ENCODE peak calls at places on chromosomes 11 and 22, in seven cellular contexts. One of them, this sample, is unnamed.

GRCh38 chr22:42313204-42313603 is 42.8 kb upstream of the TCF20 start:
- DNase-seq in PC-9: no peak
- DNase-seq in body of pancreas: no peak
- DNase-seq in cardiac fibroblast: no peak
- DNase-seq in AG10803: no peak
- DNase-seq in pancreas: no peak
- DNase-seq in CD8-positive, alpha-beta T cell: peak
- DNase-seq in this sample: no peak

GRCh38 chr22:32752868-32753520 is 48.5 kb upstream of the TIMP3 start:
- DNase-seq in cardiac fibroblast: peak
- DNase-seq in AG10803: no peak
- DNase-seq in body of pancreas: no peak
- DNase-seq in CD8-positive, alpha-beta T cell: no peak
- DNase-seq in PC-9: no peak
- DNase-seq in pancreas: no peak
- DNase-seq in this sample: no peak

GRCh38 chr11:95121687-95122086 is 32.0 kb downstream of the ENDOD1 start:
- DNase-seq in pancreas: no peak
- DNase-seq in PC-9: no peak
- DNase-seq in cardiac fibroblast: no peak
- DNase-seq in CD8-positive, alpha-beta T cell: no peak
- DNase-seq in body of pancreas: no peak
- DNase-seq in AG10803: no peak
- DNase-seq in this sample: no peak

GRCh38 chr11:9120659-9121350 is 29.4 kb upstream of the SCUBE2 start:
- DNase-seq in CD8-positive, alpha-beta T cell: no peak
- DNase-seq in AG10803: no peak
- DNase-seq in PC-9: no peak
- DNase-seq in pancreas: no peak
- DNase-seq in cardiac fibroblast: no peak
- DNase-seq in body of pancreas: no peak
- DNase-seq in this sample: no peak

GRCh38 chr11:130710022-130710421 is 206.3 kb downstream of the SNX19 start:
- DNase-seq in pancreas: no peak
- DNase-seq in body of pancreas: no peak
- DNase-seq in AG10803: no peak
- DNase-seq in cardiac fibroblast: no peak
- DNase-seq in PC-9: no peak
- DNase-seq in CD8-positive, alpha-beta T cell: no peak
- DNase-seq in this sample: no peak

GRCh38 chr22:43186272-43187170 is at the start of gene TTLL12:
- DNase-seq in pancreas: peak
- DNase-seq in PC-9: no peak
- DNase-seq in CD8-positive, alpha-beta T cell: peak
- DNase-seq in AG10803: peak
- DNase-seq in body of pancreas: peak
- DNase-seq in cardiac fibroblast: peak
- DNase-seq in this sample: peak

GRCh38 chr11:73404048-73404447 is 27.8 kb downstream of the RELT start:
- DNase-seq in CD8-positive, alpha-beta T cell: no peak
- DNase-seq in cardiac fibroblast: peak
- DNase-seq in AG10803: peak
- DNase-seq in PC-9: no peak
- DNase-seq in pancreas: no peak
- DNase-seq in body of pancreas: no peak
- DNase-seq in this sample: peak

GRCh38 chr22:24474221-24474620 is 20.9 kb upstream of the UPB1 start:
- DNase-seq in AG10803: peak
- DNase-seq in PC-9: peak
- DNase-seq in cardiac fibroblast: peak
- DNase-seq in CD8-positive, alpha-beta T cell: no peak
- DNase-seq in body of pancreas: no peak
- DNase-seq in pancreas: no peak
- DNase-seq in this sample: peak

GRCh38 chr11:78418584-78419211 is 1.1 kb upstream of the GAB2 start:
- DNase-seq in CD8-positive, alpha-beta T cell: no peak
- DNase-seq in pancreas: no peak
- DNase-seq in PC-9: peak
- DNase-seq in cardiac fibroblast: no peak
- DNase-seq in AG10803: no peak
- DNase-seq in body of pancreas: no peak
- DNase-seq in this sample: peak

GRCh38 chr11:92267968-92268367 is 43.4 kb downstream of the FAT3 start:
- DNase-seq in AG10803: no peak
- DNase-seq in PC-9: peak
- DNase-seq in CD8-positive, alpha-beta T cell: no peak
- DNase-seq in pancreas: no peak
- DNase-seq in cardiac fibroblast: no peak
- DNase-seq in body of pancreas: no peak
- DNase-seq in this sample: no peak

GRCh38 chr11:117933930-117934329 is 4.7 kb upstream of the TMPRSS13 start:
- DNase-seq in AG10803: no peak
- DNase-seq in cardiac fibroblast: no peak
- DNase-seq in body of pancreas: no peak
- DNase-seq in CD8-positive, alpha-beta T cell: no peak
- DNase-seq in pancreas: no peak
- DNase-seq in PC-9: no peak
- DNase-seq in this sample: no peak

GRCh38 chr22:41197046-41197807 is 7.9 kb upstream of the L3MBTL2 start:
- DNase-seq in PC-9: peak
- DNase-seq in body of pancreas: peak
- DNase-seq in CD8-positive, alpha-beta T cell: peak
- DNase-seq in cardiac fibroblast: peak
- DNase-seq in pancreas: peak
- DNase-seq in AG10803: peak
- DNase-seq in this sample: peak

GRCh38 chr11:47533690-47534135 is 19.2 kb downstream of the CELF1 start:
- DNase-seq in body of pancreas: no peak
- DNase-seq in cardiac fibroblast: peak
- DNase-seq in PC-9: no peak
- DNase-seq in AG10803: peak
- DNase-seq in pancreas: no peak
- DNase-seq in CD8-positive, alpha-beta T cell: no peak
- DNase-seq in this sample: no peak

GRCh38 chr11:70739811-70740474 is 341.6 kb downstream of the CTTN start:
- DNase-seq in PC-9: no peak
- DNase-seq in CD8-positive, alpha-beta T cell: no peak
- DNase-seq in cardiac fibroblast: no peak
- DNase-seq in pancreas: no peak
- DNase-seq in body of pancreas: no peak
- DNase-seq in AG10803: no peak
- DNase-seq in this sample: no peak

GRCh38 chr22:46122511-46122971 is 27.8 kb upstream of the PPARA start:
- DNase-seq in pancreas: peak
- DNase-seq in CD8-positive, alpha-beta T cell: peak
- DNase-seq in body of pancreas: peak
- DNase-seq in PC-9: no peak
- DNase-seq in AG10803: peak
- DNase-seq in cardiac fibroblast: peak
- DNase-seq in this sample: peak

GRCh38 chr11:24704716-24705115 is 207.9 kb downstream of the LUZP2 start:
- DNase-seq in AG10803: no peak
- DNase-seq in body of pancreas: no peak
- DNase-seq in CD8-positive, alpha-beta T cell: no peak
- DNase-seq in cardiac fibroblast: no peak
- DNase-seq in pancreas: no peak
- DNase-seq in PC-9: no peak
- DNase-seq in this sample: no peak

GRCh38 chr11:79860336-79860735 is 419.5 kb upstream of the TENM4 start:
- DNase-seq in pancreas: no peak
- DNase-seq in PC-9: no peak
- DNase-seq in AG10803: no peak
- DNase-seq in CD8-positive, alpha-beta T cell: no peak
- DNase-seq in body of pancreas: no peak
- DNase-seq in cardiac fibroblast: no peak
- DNase-seq in this sample: no peak

GRCh38 chr11:47359586-47359985 is 7.1 kb upstream of the MYBPC3 start:
- DNase-seq in CD8-positive, alpha-beta T cell: no peak
- DNase-seq in pancreas: no peak
- DNase-seq in PC-9: no peak
- DNase-seq in AG10803: no peak
- DNase-seq in cardiac fibroblast: no peak
- DNase-seq in body of pancreas: no peak
- DNase-seq in this sample: no peak

GRCh38 chr22:48554893-48555552 is 1272.7 kb downstream of the BRD1 start:
- DNase-seq in pancreas: peak
- DNase-seq in body of pancreas: no peak
- DNase-seq in PC-9: no peak
- DNase-seq in cardiac fibroblast: no peak
- DNase-seq in AG10803: no peak
- DNase-seq in CD8-positive, alpha-beta T cell: no peak
- DNase-seq in this sample: no peak

GRCh38 chr11:77111277-77111676 is 8.6 kb downstream of the OMP start:
- DNase-seq in cardiac fibroblast: no peak
- DNase-seq in AG10803: no peak
- DNase-seq in pancreas: no peak
- DNase-seq in CD8-positive, alpha-beta T cell: no peak
- DNase-seq in body of pancreas: no peak
- DNase-seq in PC-9: no peak
- DNase-seq in this sample: no peak

GRCh38 chr22:44621401-44622146 is 80.4 kb upstream of the PRR5 start:
- DNase-seq in pancreas: no peak
- DNase-seq in body of pancreas: no peak
- DNase-seq in PC-9: no peak
- DNase-seq in CD8-positive, alpha-beta T cell: no peak
- DNase-seq in AG10803: no peak
- DNase-seq in cardiac fibroblast: no peak
- DNase-seq in this sample: no peak

GRCh38 chr11:96185220-96185768 is 157.7 kb downstream of the MAML2 start:
- DNase-seq in AG10803: no peak
- DNase-seq in CD8-positive, alpha-beta T cell: no peak
- DNase-seq in cardiac fibroblast: no peak
- DNase-seq in pancreas: no peak
- DNase-seq in PC-9: no peak
- DNase-seq in body of pancreas: no peak
- DNase-seq in this sample: no peak

GRCh38 chr11:124934862-124935547 is 842 bp downstream of the HEPACAM start:
- DNase-seq in cardiac fibroblast: peak
- DNase-seq in body of pancreas: no peak
- DNase-seq in pancreas: no peak
- DNase-seq in PC-9: no peak
- DNase-seq in AG10803: peak
- DNase-seq in CD8-positive, alpha-beta T cell: no peak
- DNase-seq in this sample: peak

GRCh38 chr11:106327134-106327533 is 249.7 kb downstream of the AASDHPPT start:
- DNase-seq in pancreas: no peak
- DNase-seq in PC-9: no peak
- DNase-seq in CD8-positive, alpha-beta T cell: no peak
- DNase-seq in cardiac fibroblast: no peak
- DNase-seq in body of pancreas: no peak
- DNase-seq in AG10803: no peak
- DNase-seq in this sample: no peak

GRCh38 chr11:66856496-66857233 is at the start of gene LRFN4:
- DNase-seq in body of pancreas: no peak
- DNase-seq in cardiac fibroblast: no peak
- DNase-seq in AG10803: no peak
- DNase-seq in PC-9: no peak
- DNase-seq in pancreas: no peak
- DNase-seq in CD8-positive, alpha-beta T cell: peak
- DNase-seq in this sample: peak

GRCh38 chr11:2205214-2205770 is 33.7 kb upstream of the TH start:
- DNase-seq in CD8-positive, alpha-beta T cell: no peak
- DNase-seq in AG10803: no peak
- DNase-seq in body of pancreas: peak
- DNase-seq in PC-9: no peak
- DNase-seq in cardiac fibroblast: no peak
- DNase-seq in pancreas: no peak
- DNase-seq in this sample: no peak
- TF ChIP-seq CTCF in CD8-positive, alpha-beta T cell: no peak
- TF ChIP-seq CTCF in AG10803: no peak
- TF ChIP-seq CTCF in body of pancreas: no peak
- TF ChIP-seq CTCF in PC-9: no peak
- TF ChIP-seq CTCF in cardiac fibroblast: no peak
- TF ChIP-seq CTCF in pancreas: no peak
- TF ChIP-seq CTCF in this sample: no peak

DNA sequence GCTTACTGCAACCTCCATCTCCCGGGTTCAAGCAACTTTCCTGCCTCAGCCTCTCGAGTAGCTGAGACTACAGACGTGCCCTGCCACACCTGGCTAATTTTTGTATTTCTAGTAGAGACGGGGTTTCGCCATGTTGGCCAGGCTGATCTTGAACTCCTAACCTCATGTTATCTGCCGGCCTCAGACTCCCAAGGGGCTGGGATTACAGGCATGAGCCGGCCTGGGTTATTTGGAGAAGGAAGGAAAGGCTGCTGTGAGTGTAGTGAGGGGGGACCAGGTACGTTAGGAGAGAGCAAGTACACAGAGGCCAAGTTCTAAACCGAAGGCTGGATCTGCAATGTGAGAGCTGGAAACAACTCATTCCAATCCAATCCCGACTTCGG is 453 bp downstream of the BATF2 start:
- DNase-seq in body of pancreas: no peak
- DNase-seq in pancreas: no peak
- DNase-seq in AG10803: no peak
- DNase-seq in PC-9: no peak
- DNase-seq in cardiac fibroblast: peak
- DNase-seq in CD8-positive, alpha-beta T cell: no peak
- DNase-seq in this sample: no peak
- H3K4me3 ChIP-seq in body of pancreas: peak
- H3K4me3 ChIP-seq in pancreas: peak
- H3K4me3 ChIP-seq in AG10803: peak
- H3K4me3 ChIP-seq in PC-9: no peak
- H3K4me3 ChIP-seq in cardiac fibroblast: peak
- H3K4me3 ChIP-seq in CD8-positive, alpha-beta T cell: no peak
- H3K4me3 ChIP-seq in this sample: peak

DNA sequence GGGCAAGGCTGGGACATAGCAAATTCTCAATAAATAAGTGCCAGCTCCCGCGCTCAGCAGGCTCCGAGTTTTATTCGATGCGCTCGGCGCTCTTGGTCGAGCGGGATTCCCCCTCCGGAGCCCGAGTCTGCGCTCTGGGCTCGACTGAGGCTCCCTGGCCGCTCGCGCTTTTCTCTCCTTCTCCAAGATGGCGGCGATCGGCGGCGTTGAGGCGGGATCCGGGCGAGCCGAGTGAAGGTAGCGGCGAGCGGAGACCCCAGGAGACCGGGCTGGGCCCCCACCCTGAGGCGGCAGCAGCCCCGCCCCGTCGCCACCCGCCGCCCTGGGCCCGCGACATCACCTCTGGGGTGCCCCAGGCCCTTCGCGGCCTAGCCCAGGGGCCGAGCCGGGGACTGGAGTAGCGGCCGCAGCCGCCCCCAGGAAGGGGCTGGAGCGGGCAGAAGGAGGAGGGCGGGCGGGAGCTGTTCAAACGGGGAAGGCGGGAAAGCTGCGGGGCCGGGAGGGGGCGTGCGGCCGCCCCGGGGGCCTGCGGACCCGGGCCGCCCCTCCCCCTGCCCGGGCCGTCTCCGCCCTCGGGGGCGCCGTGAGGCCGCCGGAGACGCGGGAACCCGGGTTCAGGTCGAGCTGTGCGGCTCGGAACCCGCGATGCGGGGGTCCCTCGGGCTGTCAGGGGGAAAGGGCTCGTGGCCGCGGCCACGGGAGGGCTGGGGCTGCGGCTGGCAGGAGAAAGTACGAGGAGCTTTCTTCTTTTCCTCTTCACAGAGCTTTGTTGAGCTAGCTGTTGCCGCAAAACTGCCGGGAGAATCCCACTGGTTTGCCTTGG is at the start of gene HMGXB4:
- DNase-seq in body of pancreas: peak
- DNase-seq in CD8-positive, alpha-beta T cell: peak
- DNase-seq in cardiac fibroblast: peak
- DNase-seq in PC-9: peak
- DNase-seq in pancreas: peak
- DNase-seq in AG10803: peak
- DNase-seq in this sample: peak
- TF ChIP-seq CTCF in body of pancreas: no peak
- TF ChIP-seq CTCF in CD8-positive, alpha-beta T cell: no peak
- TF ChIP-seq CTCF in cardiac fibroblast: no peak
- TF ChIP-seq CTCF in PC-9: no peak
- TF ChIP-seq CTCF in pancreas: no peak
- TF ChIP-seq CTCF in AG10803: no peak
- TF ChIP-seq CTCF in this sample: no peak

GRCh38 chr22:33921576-33922181 is 1.4 kb upstream of the LARGE1 start:
- DNase-seq in AG10803: peak
- DNase-seq in CD8-positive, alpha-beta T cell: no peak
- DNase-seq in body of pancreas: peak
- DNase-seq in pancreas: peak
- DNase-seq in cardiac fibroblast: peak
- DNase-seq in PC-9: no peak
- DNase-seq in this sample: peak
- H3K4me3 ChIP-seq in AG10803: peak
- H3K4me3 ChIP-seq in CD8-positive, alpha-beta T cell: peak
- H3K4me3 ChIP-seq in body of pancreas: peak
- H3K4me3 ChIP-seq in pancreas: peak
- H3K4me3 ChIP-seq in cardiac fibroblast: peak
- H3K4me3 ChIP-seq in PC-9: peak
- H3K4me3 ChIP-seq in this sample: peak

This sample was measured in foreskin fibroblast.